ENCODE peak calls at places on chromosomes 12 and 14, in four cellular contexts. D is PC-3, Z is prostate gland, P is cardiac muscle cell. K is an unnamed sample.

GRCh38 chr14:71486274-71486673 is 446.0 kb upstream of the RGS6 start:
- DNase-seq in D (no peak), P (peak; percentile 43), Z (no peak), K (no peak)

GRCh38 chr14:66295386-66295785 is 190.8 kb upstream of the CCDC196 start:
- DNase-seq in Z (no peak), D (no peak), P (no peak), K (no peak)

GRCh38 chr12:89880695-89881350 is 172.2 kb upstream of the ATP2B1 start:
- DNase-seq in D (no peak), Z (no peak), P (no peak), K (peak; percentile 82)

GRCh38 chr12:111035578-111036301 is 115.4 kb upstream of the MYL2 start:
- DNase-seq in D (no peak), Z (peak; percentile 25), P (no peak), K (peak; percentile 17)

GRCh38 chr14:71780075-71780474 is 152.2 kb upstream of the RGS6 start:
- DNase-seq in P (no peak), Z (no peak), D (no peak), K (no peak)

GRCh38 chr12:45192041-45192695 is 23.7 kb upstream of the ANO6 start:
- DNase-seq in Z (no peak), D (peak; percentile 72), P (peak; percentile 42), K (no peak)

GRCh38 chr12:1744932-1745331 is 54.1 kb downstream of the ADIPOR2 start:
- DNase-seq in D (no peak), P (no peak), Z (no peak), K (no peak)

GRCh38 chr12:77032406-77032805 is 33.0 kb downstream of the E2F7 start:
- DNase-seq in D (peak; percentile 55), Z (no peak), P (no peak), K (no peak)

GRCh38 chr14:22870811-22871199 is 735 bp upstream of the LRP10 start:
- DNase-seq in Z (no peak), P (no peak), D (no peak), K (no peak)

GRCh38 chr12:89469361-89469760 is 55.2 kb downstream of the GALNT4 start:
- DNase-seq in P (no peak), D (peak; percentile 70), Z (no peak), K (no peak)

GRCh38 chr14:73116079-73116665 is 20.1 kb upstream of the PSEN1 start:
- DNase-seq in P (no peak), D (no peak), Z (no peak), K (no peak)

GRCh38 chr14:53870997-53871396 is 85.6 kb downstream of the BMP4 start:
- DNase-seq in Z (no peak), D (no peak), P (no peak), K (no peak)

GRCh38 chr14:94127330-94127729 is 2.1 kb downstream of the IFI27L2 start:
- DNase-seq in D (no peak), P (no peak), Z (no peak), K (no peak)

GRCh38 chr14:22152901-22153300 is 436.1 kb downstream of the DAD1 start:
- DNase-seq in P (no peak), D (no peak), Z (no peak), K (no peak)

GRCh38 chr14:100548295-100548655 is 38.9 kb downstream of the BEGAIN start:
- DNase-seq in P (no peak), D (no peak), Z (no peak), K (no peak)

GRCh38 chr12:71780207-71780822 is 25.7 kb downstream of the RAB21 start:
- DNase-seq in Z (peak; percentile 20), P (peak; percentile 58), D (peak; percentile 63), K (no peak)

GRCh38 chr12:1170411-1170810 is 179.4 kb downstream of the ERC1 start:
- DNase-seq in D (no peak), Z (no peak), P (no peak), K (no peak)

GRCh38 chr12:100398307-100398706 is 41.4 kb downstream of the SLC17A8 start:
- DNase-seq in P (no peak), D (no peak), Z (no peak), K (no peak)

GRCh38 chr14:92693998-92694780 is 54.2 kb downstream of the LGMN start:
- DNase-seq in Z (no peak), D (peak; percentile 86), P (peak; percentile 29), K (peak; percentile 67)

GRCh38 chr14:68143341-68143807 is 323.8 kb downstream of the RAD51B start:
- DNase-seq in P (peak; percentile 96), D (peak; percentile 28), Z (peak; percentile 47), K (no peak)

GRCh38 chr14:103370087-103370486 is 15.1 kb upstream of the MARK3 start:
- DNase-seq in Z (no peak), D (no peak), P (no peak), K (no peak)

GRCh38 chr14:103377522-103378041 is 7.6 kb upstream of the MARK3 start:
- DNase-seq in P (no peak), Z (no peak), D (no peak), K (no peak)

GRCh38 chr14:103372552-103373304 is 12.5 kb upstream of the MARK3 start:
- DNase-seq in Z (no peak), P (peak; percentile 85), D (peak; percentile 97), K (no peak)

GRCh38 chr14:103372017-103372416 is 13.2 kb upstream of the MARK3 start:
- DNase-seq in D (no peak), Z (no peak), P (no peak), K (no peak)

GRCh38 chr14:103374121-103374520 is 11.1 kb upstream of the MARK3 start:
- DNase-seq in Z (no peak), P (no peak), D (no peak), K (no peak)
- H3K4me1 ChIP-seq in Z (no peaks in the 10 kb centered on the region), P (no peaks in the 10 kb centered on the region), D (peaks cover 15% of the 10 kb centered on the region), K (no peaks in the 10 kb centered on the region)

DNA sequence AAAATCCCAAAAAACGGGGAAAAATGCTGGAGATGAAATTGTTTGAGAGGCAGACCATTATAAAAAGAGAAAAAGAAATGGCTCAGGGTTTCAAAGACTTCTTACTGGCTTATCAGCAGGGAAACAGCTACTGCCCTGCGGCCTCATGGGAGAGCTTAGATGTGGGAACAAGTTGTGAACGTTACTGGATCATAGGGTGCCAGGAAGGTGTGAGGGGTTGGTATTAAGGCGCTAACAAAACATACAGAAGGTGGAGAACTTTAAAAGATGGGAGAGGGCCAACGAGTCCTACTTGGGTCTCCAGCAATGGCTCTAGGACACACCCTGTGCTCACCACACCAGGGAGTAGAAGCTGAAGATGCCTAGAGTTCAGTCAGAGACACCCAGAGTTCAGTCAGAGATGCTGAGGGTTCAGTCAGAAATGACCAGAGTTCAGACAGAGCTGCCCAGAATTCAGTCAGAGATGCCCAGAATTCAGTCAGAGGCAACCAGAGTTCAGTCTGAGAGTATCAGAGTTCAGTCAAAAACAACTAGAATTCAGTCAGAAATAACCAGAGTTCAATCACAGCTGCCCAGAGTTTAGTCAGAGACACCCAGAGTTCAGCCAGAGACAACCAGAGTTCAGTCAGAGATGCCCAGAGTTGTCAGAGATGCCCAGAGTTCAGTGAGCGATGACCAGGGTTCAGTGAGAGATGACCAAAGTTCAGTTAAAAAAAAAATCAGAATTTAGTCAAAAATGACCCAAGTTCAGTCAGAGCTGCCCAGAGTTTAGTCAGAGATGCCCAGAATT is 1103.6 kb downstream of the BCL11B start:
- DNase-seq in P (no peak), D (no peak), Z (no peak), K (no peak)
- H3K4me1 ChIP-seq in P (no peaks in the 10 kb centered on the region), D (no peaks in the 10 kb centered on the region), Z (no peaks in the 10 kb centered on the region), K (no peaks in the 10 kb centered on the region)

GRCh38 chr12:123388948-123389559 is 5.1 kb downstream of the KMT5A start:
- DNase-seq in P (no peak), Z (no peak), D (no peak), K (no peak)
- H3K4me1 ChIP-seq in P (peaks cover 21% of the 10 kb centered on the region), Z (peaks cover 28% of the 10 kb centered on the region), D (peaks cover 23% of the 10 kb centered on the region), K (peaks cover 88% of the 10 kb centered on the region)

GRCh38 chr12:94167071-94167806 is 18.9 kb downstream of the PLXNC1 start:
- DNase-seq in D (no peak), P (no peak), Z (no peak), K (no peak)
- H3K4me1 ChIP-seq in D (peaks cover 6% of the 10 kb centered on the region), P (peaks cover 15% of the 10 kb centered on the region), Z (no peaks in the 10 kb centered on the region), K (no peaks in the 10 kb centered on the region)

K was measured in spleen.